ENCODE peak calls at places on chromosomes 2 and 18, in five cellular contexts. T, O, C, Q and I are unnamed samples. For H3K4me1, the result is how much of the 10 kb centered on the place peaks cover.

GRCh38 chr2:75579186-75579585 is 18.4 kb upstream of the EVA1A start:
- DNase-seq in T (no peak), O (no peak), C (no peak), Q (no peak), I (no peak)

GRCh38 chr2:29749041-29749440 is 172.3 kb downstream of the ALK start:
- DNase-seq in T (no peak), O (no peak), C (no peak), Q (no peak), I (no peak)

GRCh38 chr18:21955757-21956652 is 213.4 kb upstream of the GATA6 start:
- DNase-seq in T (peak), O (peak), C (peak), Q (no peak), I (peak)

GRCh38 chr2:203583696-203584095 is 48.6 kb upstream of the RAPH1 start:
- DNase-seq in T (no peak), O (peak), C (peak), Q (no peak), I (no peak)

GRCh38 chr18:179499-179898 is 21.1 kb downstream of the USP14 start:
- DNase-seq in T (no peak), O (no peak), C (no peak), Q (no peak), I (no peak)

GRCh38 chr2:186431306-186431705 is 54.8 kb upstream of the ZC3H15 start:
- DNase-seq in T (no peak), O (no peak), C (no peak), Q (no peak), I (no peak)

GRCh38 chr2:70927138-70927537 is 8.6 kb upstream of the ATP6V1B1 start:
- DNase-seq in T (no peak), O (no peak), C (no peak), Q (no peak), I (no peak)

GRCh38 chr2:168203762-168204693 is 43.4 kb downstream of the STK39 start:
- DNase-seq in T (no peak), O (no peak), C (no peak), Q (no peak), I (no peak)

GRCh38 chr2:109612991-109613921 is 510 bp downstream of the SEPTIN10 start:
- DNase-seq in T (peak), O (peak), C (peak), Q (no peak), I (peak)

GRCh38 chr2:121356058-121356640 is 71.1 kb upstream of the TFCP2L1 start:
- DNase-seq in T (peak), O (peak), C (peak), Q (no peak), I (peak)

GRCh38 chr2:233058717-233059546 is 1.2 kb upstream of the INPP5D start:
- DNase-seq in T (no peak), O (no peak), C (no peak), Q (no peak), I (no peak)

GRCh38 chr2:85790499-85790898 is 36.7 kb downstream of the ATOH8 start:
- DNase-seq in T (no peak), O (no peak), C (no peak), Q (no peak), I (no peak)

GRCh38 chr2:95273911-95274290 is 348 bp upstream of the PROM2 start:
- DNase-seq in T (no peak), O (no peak), C (no peak), Q (no peak), I (no peak)

GRCh38 chr2:57677296-57677695 is 369.3 kb upstream of the VRK2 start:
- DNase-seq in T (no peak), O (no peak), C (no peak), Q (no peak), I (no peak)

GRCh38 chr2:217098435-217098834 is 238.6 kb upstream of the TNP1 start:
- DNase-seq in T (no peak), O (no peak), C (no peak), Q (no peak), I (no peak)
- TF ChIP-seq CTCF in T (no peak), O (no peak), C (no peak), Q (no peak), I (no peak)

GRCh38 chr18:12943200-12943599 is 4.6 kb upstream of the SEH1L start:
- DNase-seq in T (no peak), O (no peak), C (peak), Q (no peak), I (no peak)

GRCh38 chr18:12946549-12947354 is 1.1 kb upstream of the SEH1L start:
- DNase-seq in T (peak), O (peak), C (peak), Q (peak), I (peak)

GRCh38 chr18:12947355-12948054 is at the start of gene SEH1L:
- DNase-seq in T (peak), O (peak), C (peak), Q (peak), I (peak)

GRCh38 chr18:12948055-12948804 is 419 bp downstream of the SEH1L start:
- DNase-seq in T (peak), O (peak), C (peak), Q (peak), I (peak)

DNA sequence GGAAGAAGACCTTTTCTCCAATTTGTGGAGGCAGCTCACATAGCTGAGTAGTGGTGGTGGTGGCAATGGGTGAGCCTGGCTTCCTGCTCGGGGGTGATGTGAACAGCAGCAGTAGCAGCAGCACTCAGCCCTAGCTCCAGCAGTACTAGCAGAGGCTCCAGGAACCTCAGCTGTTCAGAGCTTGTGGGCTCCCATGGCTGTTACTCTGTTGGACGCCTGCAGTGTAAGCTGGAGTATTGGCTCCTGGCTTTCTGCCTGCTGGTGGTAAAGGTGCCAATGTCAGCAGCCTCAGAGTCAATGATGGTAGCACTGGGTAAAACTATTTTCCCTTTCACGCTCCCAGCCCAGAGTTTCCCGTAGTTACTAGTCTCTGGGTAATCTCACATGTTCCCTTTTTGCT is 3.1 kb upstream of the SEH1L start:
- DNase-seq in T (peak), O (peak), C (no peak), Q (no peak), I (no peak)
- H3K4me1 ChIP-seq in T (under half), O (under half), C (under half), Q (under half), I (under half)

GRCh38 chr18:43887491-43887890 is 610.2 kb upstream of the SYT4 start:
- DNase-seq in T (no peak), O (no peak), C (no peak), Q (no peak), I (no peak)

GRCh38 chr18:43888601-43889000 is 611.3 kb upstream of the SYT4 start:
- DNase-seq in T (no peak), O (no peak), C (no peak), Q (no peak), I (no peak)

GRCh38 chr18:43893001-43893637 is 615.8 kb upstream of the SYT4 start:
- DNase-seq in T (peak), O (no peak), C (peak), Q (no peak), I (peak)
- TF ChIP-seq CTCF in T (no peak), O (no peak), C (no peak), Q (no peak), I (no peak)

GRCh38 chr2:46332686-46333281 is 35.6 kb downstream of the EPAS1 start:
- DNase-seq in T (no peak), O (no peak), C (peak), Q (no peak), I (peak)
- H3K4me1 ChIP-seq in T (half or more), O (half or more), C (half or more), Q (half or more), I (half or more)

GRCh38 chr2:79910643-79911042 is 393.9 kb downstream of the LRRTM1 start:
- DNase-seq in T (no peak), O (no peak), C (no peak), Q (no peak), I (no peak)
- TF ChIP-seq CTCF in T (no peak), O (no peak), C (no peak), Q (no peak), I (no peak)

DNA sequence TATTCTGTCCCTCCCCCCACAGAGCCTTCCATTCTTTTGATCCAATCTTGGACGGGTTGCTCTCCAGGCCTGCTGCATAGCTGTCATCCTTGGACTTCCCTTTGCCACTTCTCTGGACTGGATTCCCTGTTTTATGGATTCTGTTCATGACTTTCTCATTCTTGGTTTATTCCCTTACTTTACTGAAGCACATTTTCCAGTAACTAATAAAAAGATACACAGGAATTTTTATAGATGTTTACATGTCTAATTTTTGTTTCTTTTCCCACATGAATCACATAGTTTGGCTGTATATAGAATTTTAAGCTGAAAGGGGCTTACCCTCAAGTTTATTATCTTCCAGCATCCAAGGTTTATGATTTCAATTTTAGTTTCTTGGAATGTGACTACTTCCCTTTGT is 37.9 kb downstream of the GDF7 start:
- DNase-seq in T (no peak), O (no peak), C (no peak), Q (no peak), I (no peak)
- H3K4me1 ChIP-seq in T (under half), O (under half), C (under half), Q (under half), I (under half)